ENCODE peak calls at places on chromosomes 2 and 18, in six cellular contexts. J is neuronal stem cell, N is right lobe of liver, Q is BE2C, X is A549, E is gastrocnemius medialis. I is an unnamed sample.
A peak's percentile ranks its signal among the peaks of the same experiment; 100 is the strongest.

GRCh38 chr2:33216508-33217182 is 259.8 kb upstream of the RASGRP3 start:
- DNase-seq in J (no peak), N (peak; percentile 82), Q (no peak), X (no peak), E (no peak), I (no peak)

GRCh38 chr2:187547353-187547979 is 6.8 kb downstream of the TFPI start:
- DNase-seq in J (no peak), N (no peak), Q (no peak), X (peak; percentile 18), E (peak; percentile 74), I (no peak)

GRCh38 chr2:113602869-113603466 is 24.1 kb upstream of the RABL2A start:
- DNase-seq in J (no peak), N (no peak), Q (no peak), X (no peak), E (no peak), I (no peak)

GRCh38 chr2:76175295-76175694 is 464.6 kb upstream of the GCFC2 start:
- DNase-seq in J (no peak), N (no peak), Q (no peak), X (no peak), E (no peak), I (no peak)

GRCh38 chr18:54717673-54718435 is 110.4 kb upstream of the RAB27B start:
- DNase-seq in J (no peak), N (no peak), Q (peak; percentile 44), X (no peak), E (no peak), I (no peak)

GRCh38 chr2:49044680-49045079 is 109.6 kb downstream of the FSHR start:
- DNase-seq in J (peak; percentile 32), N (no peak), Q (peak; percentile 24), X (no peak), E (no peak), I (no peak)

GRCh38 chr2:99448556-99448955 is 41.3 kb downstream of the REV1 start:
- DNase-seq in J (no peak), N (no peak), Q (no peak), X (no peak), E (no peak), I (no peak)

GRCh38 chr2:143219266-143219665 is 90.0 kb downstream of the ARHGAP15 start:
- DNase-seq in J (no peak), N (no peak), Q (no peak), X (no peak), E (no peak), I (no peak)

GRCh38 chr2:235087812-235088607 is 136.2 kb downstream of the SH3BP4 start:
- DNase-seq in J (peak; percentile 27), N (no peak), Q (peak; percentile 25), X (no peak), E (no peak), I (no peak)

GRCh38 chr2:176885661-176886060 is 326.9 kb upstream of the HNRNPA3 start:
- DNase-seq in J (no peak), N (no peak), Q (no peak), X (no peak), E (no peak), I (no peak)

GRCh38 chr18:11654736-11655604 is 34.1 kb upstream of the GNAL start:
- DNase-seq in J (peak; percentile 46), N (no peak), Q (peak; percentile 19), X (peak; percentile 65), E (no peak), I (peak; percentile 64)

GRCh38 chr2:212640428-212640827 is 101.8 kb upstream of the ERBB4 start:
- DNase-seq in J (no peak), N (no peak), Q (no peak), X (no peak), E (no peak), I (no peak)

GRCh38 chr18:3836483-3836882 is 386.5 kb downstream of the TGIF1 start:
- DNase-seq in J (no peak), N (no peak), Q (no peak), X (no peak), E (no peak), I (no peak)

GRCh38 chr2:119430023-119430498 is 1.6 kb upstream of the TMEM37 start:
- DNase-seq in J (no peak), N (no peak), Q (no peak), X (no peak), E (no peak), I (no peak)

DNA sequence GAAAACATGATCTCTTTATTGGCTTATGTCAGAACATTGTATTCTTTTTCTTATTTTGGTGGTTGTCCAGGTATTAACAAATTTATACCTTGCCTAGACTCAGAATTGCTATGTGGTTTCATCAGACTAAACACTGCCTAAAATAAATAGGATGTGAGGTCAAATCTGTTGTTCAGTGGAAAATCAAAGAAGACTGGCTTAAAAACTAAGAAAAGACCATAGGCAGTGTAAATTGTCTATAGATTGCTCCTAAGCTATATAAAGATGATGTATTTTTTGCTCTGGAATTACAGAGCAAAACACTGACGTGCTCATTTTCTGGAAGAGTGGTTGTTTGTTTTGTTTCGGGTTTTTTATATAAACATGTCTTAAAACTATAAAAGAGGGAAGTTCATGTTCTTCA is 266.1 kb downstream of the ALPK2 start:
- DNase-seq in J (no peak), N (no peak), Q (no peak), X (no peak), E (no peak), I (no peak)
- H3K4me3 ChIP-seq in J (no peak overlapping the region), N (no peak overlapping the region), Q (no peak overlapping the region), X (peak overlapping the region; percentile 11), E (no peak overlapping the region), I (no peak overlapping the region)

GRCh38 chr2:45821558-45822271 is 170.2 kb downstream of the PRKCE start:
- DNase-seq in J (no peak), N (peak; percentile 69), Q (peak; percentile 77), X (peak; percentile 39), E (peak; percentile 93), I (peak; percentile 37)
- H3K4me1 ChIP-seq in J (peaks cover 10% of the 10 kb centered on the region), N (peaks cover 26% of the 10 kb centered on the region), Q (peaks cover 65% of the 10 kb centered on the region), X (peaks cover 41% of the 10 kb centered on the region), E (peaks cover 37% of the 10 kb centered on the region), I (no peaks in the 10 kb centered on the region)

GRCh38 chr2:232487385-232488096 is at the start of gene ECEL1:
- DNase-seq in J (no peak), N (no peak), Q (no peak), X (no peak), E (no peak), I (no peak)
- H3K4me3 ChIP-seq in J (peak within 1 kb of the TSS; percentile 78), N (no peak within 1 kb of the TSS), Q (no peak within 1 kb of the TSS), X (peak within 1 kb of the TSS; percentile 43), E (no peak within 1 kb of the TSS), I (no peak within 1 kb of the TSS)

GRCh38 chr2:47274780-47275117 is 119.6 kb upstream of the STPG4 start:
- DNase-seq in J (no peak), N (no peak), Q (no peak), X (no peak), E (no peak), I (no peak)

GRCh38 chr2:47274054-47274779 is 119.1 kb upstream of the STPG4 start:
- DNase-seq in J (no peak), N (no peak), Q (no peak), X (no peak), E (no peak), I (no peak)

GRCh38 chr2:47277187-47277586 is 122.1 kb upstream of the STPG4 start:
- DNase-seq in J (no peak), N (no peak), Q (no peak), X (no peak), E (no peak), I (no peak)

GRCh38 chr2:47277987-47278386 is 122.9 kb upstream of the STPG4 start:
- DNase-seq in J (no peak), N (no peak), Q (no peak), X (no peak), E (no peak), I (no peak)

GRCh38 chr2:47276061-47276460 is 121.0 kb upstream of the STPG4 start:
- DNase-seq in J (no peak), N (no peak), Q (no peak), X (no peak), E (no peak), I (no peak)
- H3K4me1 ChIP-seq in J (peaks cover 3% of the 10 kb centered on the region), N (peaks cover 8% of the 10 kb centered on the region), Q (peaks cover 10% of the 10 kb centered on the region), X (peaks cover 30% of the 10 kb centered on the region), E (peaks cover 25% of the 10 kb centered on the region), I (peaks cover 18% of the 10 kb centered on the region)

GRCh38 chr18:79878741-79879358 is 72.6 kb downstream of the SLC66A2 start:
- DNase-seq in J (no peak), N (no peak), Q (no peak), X (no peak), E (no peak), I (no peak)
- H3K4me3 ChIP-seq in J (no peak overlapping the region), N (no peak overlapping the region), Q (no peak overlapping the region), X (no peak overlapping the region), E (no peak overlapping the region), I (no peak overlapping the region)

GRCh38 chr2:27961997-27962396 is 71.5 kb downstream of the BABAM2 start:
- DNase-seq in J (no peak), N (no peak), Q (no peak), X (no peak), E (no peak), I (no peak)
- H3K4me1 ChIP-seq in J (peaks cover 4% of the 10 kb centered on the region), N (peaks cover 20% of the 10 kb centered on the region), Q (peaks cover 8% of the 10 kb centered on the region), X (peaks cover 66% of the 10 kb centered on the region), E (peaks cover 36% of the 10 kb centered on the region), I (peaks cover 9% of the 10 kb centered on the region)

DNA sequence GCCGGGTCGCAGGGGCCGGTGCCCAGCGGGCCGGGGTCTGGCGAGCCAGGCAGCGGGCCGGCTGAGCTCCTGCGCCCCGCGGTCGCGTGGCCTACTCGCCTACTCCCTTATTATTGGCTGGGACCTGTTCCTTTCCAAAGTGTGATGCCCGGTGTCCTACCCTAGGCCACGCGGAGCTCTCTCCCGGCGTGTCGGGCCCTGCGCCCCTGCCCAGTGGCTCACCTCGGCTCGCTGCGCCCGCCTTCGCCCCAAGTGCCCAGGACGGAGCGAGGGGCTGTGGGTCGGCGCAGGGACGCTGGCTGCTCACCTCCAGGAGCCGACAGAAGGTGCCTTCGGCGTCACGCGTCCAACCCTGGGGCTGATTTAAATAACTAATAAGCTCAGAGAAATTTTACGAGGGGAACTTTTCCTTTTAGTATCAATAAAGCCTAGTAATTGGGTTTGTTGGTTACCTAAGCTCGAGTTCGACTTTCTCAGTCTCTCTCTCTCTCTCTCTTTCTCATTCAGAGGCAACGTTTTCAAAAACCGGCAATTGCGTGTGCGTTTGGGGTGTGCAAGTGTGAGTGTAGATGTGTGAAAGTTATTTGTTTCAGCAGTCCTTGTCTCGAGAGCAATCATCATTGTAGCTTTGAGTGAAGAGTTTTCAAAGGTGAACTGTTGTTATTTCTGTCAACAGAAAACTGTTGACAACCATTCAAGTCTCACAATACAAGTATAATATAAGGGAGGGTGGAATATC is 7.0 kb upstream of the SATB2 start:
- DNase-seq in J (peak; percentile 17), N (no peak), Q (no peak), X (no peak), E (no peak), I (peak; percentile 46)
- H3K4me3 ChIP-seq in J (no peak overlapping the region), N (no peak overlapping the region), Q (no peak overlapping the region), X (no peak overlapping the region), E (peak overlapping the region; percentile 68), I (peak overlapping the region; percentile 49)